ENCODE peak calls at places on chromosomes 16 and 17, in five cellular contexts. A is mucosa of descending colon, K is gastrocnemius medialis, C is IMR-90, Q is adrenal gland. O is an unnamed sample.
A peak's percentile ranks its signal among the peaks of the same experiment; 100 is the strongest.

GRCh38 chr17:58307468-58308172 is 21.0 kb downstream of the TSPOAP1 start:
- DNase-seq in A (no peak), C (no peak), K (no peak), Q (no peak), O (no peak)

GRCh38 chr16:85303354-85303883 is 191.1 kb upstream of the CIBAR2 start:
- DNase-seq in C (no peak), A (peak; percentile 79), Q (peak; percentile 74), K (no peak), O (peak; percentile 71)

GRCh38 chr16:67882374-67883145 is 2.1 kb upstream of the NRN1L start:
- DNase-seq in A (no peak), Q (peak; percentile 67), K (peak; percentile 90), C (no peak), O (no peak)

GRCh38 chr17:72467841-72468653 is 347.2 kb downstream of the SOX9 start:
- DNase-seq in C (no peak), Q (no peak), A (peak; percentile 83), K (no peak), O (peak; percentile 87)

GRCh38 chr17:32523017-32523680 is 36.4 kb downstream of the CDK5R1 start:
- DNase-seq in K (no peak), C (no peak), Q (no peak), A (no peak), O (peak; percentile 21)

GRCh38 chr17:49949634-49950033 is 19.4 kb upstream of the DLX4 start:
- DNase-seq in K (no peak), A (no peak), C (no peak), Q (no peak), O (no peak)

GRCh38 chr17:4130715-4131114 is 12.1 kb downstream of the ZZEF1 start:
- DNase-seq in K (no peak), C (peak; percentile 17), A (no peak), Q (peak; percentile 61), O (peak; percentile 53)

GRCh38 chr17:80832266-80832676 is 159.4 kb upstream of the CHMP6 start:
- DNase-seq in A (no peak), K (peak; percentile 62), C (peak; percentile 88), Q (peak; percentile 62), O (peak; percentile 33)

GRCh38 chr17:751269-752001 is 629 bp downstream of the GEMIN4 start:
- DNase-seq in Q (peak; percentile 40), A (peak; percentile 68), K (no peak), C (peak; percentile 45), O (peak; percentile 49)

GRCh38 chr17:64151016-64151368 is 21.0 kb upstream of the ERN1 start:
- DNase-seq in K (no peak), A (no peak), Q (no peak), C (no peak), O (no peak)
- H3K4me1 ChIP-seq in K (peaks cover 81% of the 10 kb centered on the region), A (no peaks in the 10 kb centered on the region), Q (peaks cover 25% of the 10 kb centered on the region), C (peaks cover 7% of the 10 kb centered on the region), O (peaks cover 10% of the 10 kb centered on the region)

DNA sequence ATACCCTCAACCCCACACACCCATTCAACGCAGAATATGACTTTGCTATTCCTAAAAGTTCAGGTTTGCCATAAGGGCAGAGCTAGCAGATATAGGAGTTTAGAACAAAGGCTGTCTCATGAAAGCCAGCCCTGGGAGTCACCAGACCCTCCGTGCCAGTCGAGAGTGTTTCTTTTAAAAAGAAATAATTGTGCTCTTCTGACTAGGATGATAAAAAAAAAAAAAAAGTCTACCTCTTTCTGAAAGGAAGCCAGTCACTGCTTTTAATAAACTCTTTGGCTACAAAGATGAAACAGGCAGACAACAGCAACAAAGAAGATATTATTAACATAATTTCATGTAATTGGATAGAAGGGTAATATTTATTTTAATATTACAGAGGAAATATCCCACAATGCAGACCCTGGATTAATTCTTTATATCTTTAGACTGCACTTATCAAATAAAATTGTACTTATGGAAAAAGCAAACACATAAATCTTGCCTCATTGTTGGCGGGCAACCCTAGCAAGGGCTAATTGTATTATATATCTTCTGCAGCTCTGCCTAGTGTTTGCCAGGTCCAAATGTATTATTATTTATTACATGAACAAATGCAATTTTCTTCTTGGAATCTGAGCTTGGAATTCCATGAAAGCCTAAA is 277.5 kb upstream of the DYNLRB2 start:
- DNase-seq in A (no peak), K (no peak), Q (no peak), C (no peak), O (no peak)
- H3K36me3 ChIP-seq in A (no peaks in the 10 kb centered on the region), K (no peaks in the 10 kb centered on the region), Q (no peaks in the 10 kb centered on the region), C (no peaks in the 10 kb centered on the region), O (no peaks in the 10 kb centered on the region)

DNA sequence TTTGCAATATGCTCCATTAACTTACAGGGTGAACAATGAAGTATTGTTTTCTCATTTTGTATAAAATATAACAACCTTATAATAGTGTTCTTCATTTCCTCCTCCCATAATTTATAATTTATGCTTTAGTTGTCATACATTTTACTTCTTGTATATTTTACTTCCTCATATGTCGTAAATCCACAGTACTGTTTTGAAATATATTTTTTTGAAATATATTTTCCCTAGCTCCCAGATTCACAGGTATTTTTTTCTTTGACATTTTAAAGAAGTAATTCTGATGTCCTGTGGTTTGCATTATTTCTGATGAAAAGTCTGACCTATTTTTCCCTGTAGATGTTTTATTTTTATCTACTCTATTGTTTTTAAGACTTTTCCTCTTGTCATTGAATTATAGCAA is 52.7 kb downstream of the VMP1 start:
- DNase-seq in A (no peak), Q (no peak), C (no peak), K (no peak), O (no peak)
- H3K4me1 ChIP-seq in A (peaks cover 2% of the 10 kb centered on the region), Q (peaks cover 16% of the 10 kb centered on the region), C (peaks cover 15% of the 10 kb centered on the region), K (no peaks in the 10 kb centered on the region), O (peaks cover 25% of the 10 kb centered on the region)

GRCh38 chr16:69324013-69324531 is 6.3 kb downstream of the PDF start:
- DNase-seq in Q (peak; percentile 73), K (peak; percentile 64), A (peak; percentile 84), C (no peak), O (peak; percentile 65)
- H3K36me3 ChIP-seq in Q (peaks cover 89% of the 10 kb centered on the region), K (no peaks in the 10 kb centered on the region), A (peaks cover 15% of the 10 kb centered on the region), C (peaks cover 73% of the 10 kb centered on the region), O (peaks cover 8% of the 10 kb centered on the region)